ENCODE peak calls at places on chromosomes 4 and X, in four cellular contexts. P, I, W and R are unnamed samples.

GRCh38 chr4:120071192-120071795 is 4.6 kb upstream of the MAD2L1 start:
- DNase-seq in P (no peak), I (peak), W (no peak), R (peak)

GRCh38 chr4:6333301-6334202 is 63.9 kb downstream of the WFS1 start:
- DNase-seq in I (no peak), W (no peak), P (no peak), R (no peak)

GRCh38 chrX:130975947-130976346 is 72.9 kb upstream of the ENOX2 start:
- DNase-seq in W (no peak), P (peak), I (peak), R (peak)

GRCh38 chr4:10117424-10118354 is 1.1 kb upstream of the WDR1 start:
- DNase-seq in I (no peak), W (no peak), P (no peak), R (no peak)

GRCh38 chrX:124421898-124422622 is 75.7 kb downstream of the SH2D1A start:
- DNase-seq in W (no peak), I (no peak), P (no peak), R (no peak)

GRCh38 chr4:152983774-152984411 is 47.8 kb downstream of the FHDC1 start:
- DNase-seq in P (peak), W (no peak), I (no peak), R (no peak)

GRCh38 chr4:99586322-99586721 is 11.7 kb downstream of the MTTP start:
- DNase-seq in W (no peak), P (no peak), I (no peak), R (no peak)

GRCh38 chr4:152851226-152851625 is 71.5 kb downstream of the ARFIP1 start:
- DNase-seq in W (no peak), P (no peak), I (no peak), R (no peak)

GRCh38 chrX:39941332-39941920 is 156.3 kb downstream of the BCOR start:
- DNase-seq in W (no peak), I (no peak), P (no peak), R (no peak)